ENCODE peak calls at places on chromosomes 7 and 10, in five cellular contexts. N, F, X, K and S are unnamed samples.

GRCh38 chr7:142964502-142965246 is 2.5 kb upstream of the KEL start:
- DNase-seq in X (peak), N (no peak), F (no peak), K (no peak), S (no peak)

GRCh38 chr7:70887186-70887585 is 244.8 kb upstream of the GALNT17 start:
- DNase-seq in X (no peak), F (no peak), K (no peak), N (no peak), S (no peak)

GRCh38 chr10:50373821-50374501 is 122.6 kb upstream of the ASAH2 start:
- DNase-seq in F (no peak), N (no peak), K (no peak), X (peak), S (no peak)

GRCh38 chr10:73232887-73233286 is 14.2 kb downstream of the DNAJC9 start:
- DNase-seq in F (no peak), K (no peak), N (no peak), X (no peak), S (no peak)

GRCh38 chr10:600876-601275 is 88.6 kb downstream of the DIP2C start:
- DNase-seq in X (no peak), N (peak), F (no peak), K (no peak), S (no peak)

GRCh38 chr7:107614425-107614824 is 34.4 kb downstream of the BCAP29 start:
- DNase-seq in K (no peak), N (peak), X (peak), F (peak), S (peak)

GRCh38 chr7:65251851-65252620 is 121.6 kb upstream of the ZNF92 start:
- DNase-seq in K (no peak), N (peak), X (peak), F (peak), S (no peak)

GRCh38 chr7:75729851-75730274 is 8.9 kb downstream of the HIP1 start:
- DNase-seq in N (no peak), X (no peak), K (no peak), F (no peak), S (no peak)

DNA sequence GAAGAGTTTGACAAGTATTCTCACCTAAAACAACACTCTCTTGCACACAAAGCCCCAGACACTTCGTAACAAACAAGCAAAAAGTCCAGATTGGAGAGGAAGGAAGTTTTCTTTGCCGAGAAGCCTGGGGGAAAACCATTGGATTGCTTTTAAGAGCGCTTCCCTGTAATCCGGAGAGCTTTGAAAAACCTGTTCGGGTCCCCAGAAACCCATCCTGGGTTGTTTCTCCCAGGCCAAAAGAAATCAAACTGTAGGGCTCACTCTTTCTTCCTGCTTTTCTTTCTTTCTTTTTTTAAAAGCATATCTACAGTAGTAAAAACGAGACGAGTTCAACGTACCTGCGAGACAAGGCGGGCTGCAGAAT is 655 bp downstream of the SP8 start:
- DNase-seq in N (no peak), F (no peak), X (no peak), K (no peak), S (no peak)
- H3K4me3 ChIP-seq in N (peak), F (no peak), X (peak), K (peak), S (no peak)

DNA sequence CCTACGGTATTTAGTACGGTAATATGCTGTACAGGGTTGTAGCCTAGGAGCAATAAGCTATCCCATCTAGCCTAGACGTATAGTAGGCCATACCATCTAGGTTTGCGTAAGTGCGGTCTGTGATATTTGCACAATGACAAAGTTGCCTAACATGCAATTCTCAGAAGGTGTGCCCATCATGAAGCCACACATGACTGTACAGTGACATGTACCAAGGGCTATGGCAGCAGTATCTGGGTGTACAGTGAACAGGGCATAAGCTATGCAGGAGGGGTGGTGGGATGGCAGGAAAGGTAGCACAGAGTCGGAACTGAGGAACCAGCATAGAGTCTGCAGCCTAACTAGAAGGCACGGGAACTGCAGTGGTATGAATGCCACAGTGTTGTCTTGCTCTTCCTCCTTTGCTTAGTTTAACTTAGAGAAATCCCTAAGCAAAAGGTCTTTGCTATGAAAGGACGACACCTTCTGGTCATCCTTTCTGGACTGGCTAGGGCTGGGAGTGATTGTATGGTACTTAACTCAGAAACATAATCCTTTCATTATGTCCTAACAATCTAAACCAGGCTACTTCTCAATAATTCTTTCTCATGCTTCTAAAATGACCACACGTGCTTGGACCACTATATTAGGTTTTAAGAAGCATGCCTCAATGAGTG is 93.5 kb downstream of the DYNC1I1 start:
- DNase-seq in K (no peak), N (peak), F (no peak), X (peak), S (peak)
- TF ChIP-seq CTCF in K (no peak), N (peak), F (peak), X (peak), S (peak)

DNA sequence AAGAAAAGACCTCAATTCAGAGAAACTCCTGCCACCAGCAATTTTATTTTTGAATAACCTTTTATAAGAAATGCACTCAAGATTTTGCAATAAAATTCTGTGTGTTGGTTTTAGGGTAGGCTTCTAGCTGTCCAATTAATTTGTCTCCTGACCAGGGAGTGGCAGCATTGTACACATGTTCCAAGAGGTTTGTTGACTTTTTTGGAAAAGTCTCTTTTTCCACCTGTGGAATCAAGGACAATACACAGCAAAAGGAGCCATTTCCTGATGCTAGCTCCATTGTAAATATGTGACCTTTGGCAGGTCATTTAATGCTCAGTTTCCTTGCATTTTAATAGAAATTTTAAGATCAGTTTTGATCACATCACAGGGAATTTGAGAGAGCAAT is 1.8 kb downstream of the GIMAP5 start:
- DNase-seq in F (no peak), N (no peak), K (no peak), X (no peak), S (no peak)
- H3K4me3 ChIP-seq in F (no peak), N (no peak), K (peak), X (no peak), S (no peak)

GRCh38 chr10:76675951-76676587 is 961.5 kb downstream of the KCNMA1 start:
- DNase-seq in N (peak), K (peak), F (no peak), X (no peak), S (peak)
- TF ChIP-seq CTCF in N (no peak), K (no peak), F (no peak), X (peak), S (no peak)

DNA sequence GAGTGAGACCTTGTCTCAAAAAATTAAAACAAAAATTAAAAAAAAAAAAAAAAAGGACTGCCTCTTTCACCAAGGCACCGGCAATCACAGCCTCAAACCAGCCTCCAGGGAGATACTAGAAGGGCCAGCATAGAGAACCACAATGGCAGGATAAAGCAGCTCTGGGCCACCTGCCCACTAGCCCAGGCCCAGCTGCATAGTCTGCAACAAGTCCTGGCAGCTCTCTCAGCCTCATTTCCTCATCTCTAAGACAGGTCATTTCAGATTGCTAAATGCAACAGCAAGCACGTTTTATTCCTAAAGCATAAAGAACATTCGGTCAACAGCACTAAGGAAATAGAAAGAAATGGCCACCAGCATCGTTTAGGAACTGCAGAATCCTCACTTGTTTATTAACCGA is 28.8 kb downstream of the XPNPEP1 start:
- DNase-seq in N (peak), K (peak), F (no peak), X (no peak), S (peak)
- H3K4me3 ChIP-seq in N (no peak), K (no peak), F (no peak), X (no peak), S (no peak)